ENCODE peak calls at places on chromosome 21, in six cellular contexts. J is fibroblast of the aortic adventitia; I is activated CD8-positive, alpha-beta T cell treated with anti-CD3 and anti-CD28 coated beads for 36 hours; E is ovary; F is CD8-positive, alpha-beta T cell; R is nephron progenitor cell. K is an unnamed sample.
A peak's percentile ranks its signal among the peaks of the same experiment; 100 is the strongest.

GRCh38 chr21:28099296-28099695 is 893.4 kb downstream of the LTN1 start:
- DNase-seq in R (no peak), F (no peak), J (peak; percentile 93), E (peak; percentile 54), I (no peak), K (no peak)

GRCh38 chr21:33892853-33893252 is 22.8 kb downstream of the ATP5PO start:
- DNase-seq in I (no peak), F (no peak), J (no peak), E (no peak), R (peak; percentile 24), K (no peak)

GRCh38 chr21:33660406-33660805 is 18.1 kb downstream of the ITSN1 start:
- DNase-seq in E (no peak), F (no peak), I (no peak), J (peak; percentile 72), R (no peak), K (no peak)

GRCh38 chr21:44869860-44870747 is 3.4 kb downstream of the PTTG1IP start:
- DNase-seq in E (peak; percentile 64), J (peak; percentile 96), I (no peak), F (no peak), R (no peak), K (peak; percentile 87)

GRCh38 chr21:42061866-42062542 is 9.1 kb upstream of the UMODL1 start:
- DNase-seq in E (no peak), F (no peak), J (no peak), R (no peak), I (peak; percentile 77), K (no peak)

GRCh38 chr21:42653492-42654061 is at the start of gene PDE9A:
- DNase-seq in E (peak; percentile 29), R (peak; percentile 73), J (no peak), F (no peak), I (peak; percentile 44), K (no peak)

GRCh38 chr21:28588997-28589396 is 403.7 kb downstream of the LTN1 start:
- DNase-seq in R (no peak), E (no peak), F (no peak), I (no peak), J (no peak), K (no peak)

GRCh38 chr21:26227146-26227545 is 56.6 kb upstream of the APP start:
- DNase-seq in F (no peak), I (no peak), J (no peak), E (no peak), R (no peak), K (no peak)

GRCh38 chr21:28832013-28832714 is 160.5 kb downstream of the LTN1 start:
- DNase-seq in I (peak; percentile 31), F (no peak), E (no peak), J (peak; percentile 15), R (no peak), K (no peak)

GRCh38 chr21:42651515-42652401 is 1.7 kb upstream of the PDE9A start:
- DNase-seq in R (no peak), J (no peak), F (no peak), E (no peak), I (no peak), K (no peak)

GRCh38 chr21:15874610-15875009 is 144.8 kb downstream of the USP25 start:
- DNase-seq in E (no peak), I (no peak), R (no peak), F (no peak), J (no peak), K (no peak)

GRCh38 chr21:43644609-43645008 is 14.7 kb downstream of the HSF2BP start:
- DNase-seq in F (no peak), I (no peak), J (peak; percentile 44), R (no peak), E (no peak), K (no peak)

GRCh38 chr21:29218749-29219148 is 80.0 kb upstream of the BACH1 start:
- DNase-seq in F (no peak), I (no peak), J (no peak), E (no peak), R (no peak), K (no peak)

GRCh38 chr21:43016728-43017127 is 42.4 kb downstream of the PKNOX1 start:
- DNase-seq in J (no peak), F (no peak), I (no peak), R (no peak), E (no peak), K (no peak)

GRCh38 chr21:28016571-28016970 is 976.1 kb downstream of the LTN1 start:
- DNase-seq in R (no peak), J (peak; percentile 61), F (no peak), E (no peak), I (no peak), K (no peak)

GRCh38 chr21:33688343-33688742 is 46.0 kb downstream of the ITSN1 start:
- DNase-seq in I (no peak), R (no peak), F (no peak), J (peak; percentile 49), E (no peak), K (no peak)

GRCh38 chr21:44596068-44596725 is 3.9 kb upstream of the KRTAP10-6 start:
- DNase-seq in J (peak; percentile 22), I (no peak), E (no peak), F (no peak), R (no peak), K (no peak)

GRCh38 chr21:44844256-44844655 is 26.4 kb upstream of the SUMO3 start:
- DNase-seq in I (no peak), E (no peak), R (no peak), J (no peak), F (no peak), K (no peak)

GRCh38 chr21:42558846-42559245 is 45.2 kb downstream of the SLC37A1 start:
- DNase-seq in I (no peak), E (no peak), R (no peak), J (no peak), F (no peak), K (no peak)

GRCh38 chr21:41809891-41810596 is 43.2 kb upstream of the RIPK4 start:
- DNase-seq in J (no peak), F (no peak), R (no peak), E (no peak), I (no peak), K (no peak)

GRCh38 chr21:38994014-38994413 is 188.3 kb downstream of the ETS2 start:
- DNase-seq in J (no peak), F (no peak), R (no peak), I (no peak), E (no peak), K (no peak)

GRCh38 chr21:34523019-34523418 is 11.0 kb upstream of the KCNE1 start:
- DNase-seq in F (no peak), J (no peak), R (no peak), I (no peak), E (no peak), K (no peak)

GRCh38 chr21:39599191-39599966 is 13.4 kb upstream of the B3GALT5 start:
- DNase-seq in J (no peak), E (no peak), R (no peak), I (no peak), F (no peak), K (no peak)

GRCh38 chr21:43718872-43719747 is at the start of gene PDXK:
- DNase-seq in F (peak; percentile 78), I (peak; percentile 84), J (peak; percentile 69), E (peak; percentile 81), R (peak; percentile 89), K (no peak)

DNA sequence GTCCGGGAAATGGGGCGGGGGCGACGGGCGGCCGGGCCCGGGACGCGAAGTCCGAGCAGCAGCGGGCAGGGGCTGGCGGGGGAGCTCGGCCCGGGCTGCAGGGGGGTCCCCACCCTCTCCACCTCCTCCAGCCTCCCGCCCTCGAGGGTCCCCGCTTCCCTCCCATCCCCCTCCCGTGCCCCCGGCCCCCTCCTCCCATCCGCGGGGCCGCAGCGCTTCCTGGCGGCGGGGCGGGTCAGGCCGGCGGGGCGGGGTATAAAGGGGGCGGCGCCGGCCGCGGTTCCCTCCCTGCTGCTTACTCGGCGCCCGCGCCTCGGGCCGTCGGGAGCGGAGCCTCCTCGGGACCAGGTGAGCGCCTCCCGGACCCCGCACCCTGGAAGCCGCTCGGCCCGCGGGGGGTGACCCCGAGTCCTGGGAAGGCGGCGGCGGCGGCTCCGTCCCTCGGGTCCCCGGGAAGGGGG is at the start of gene COL6A2:
- DNase-seq in E (peak; percentile 79), R (peak; percentile 80), J (peak; percentile 53), I (peak; percentile 67), F (peak; percentile 41), K (peak; percentile 80)
- TF ChIP-seq CTCF in E (peak; percentile 53), R (no peak), J (peak; percentile 20), I (peak; percentile 42), F (no peak), K (peak; percentile 32)

GRCh38 chr21:18522181-18522771 is 118.7 kb upstream of the TMPRSS15 start:
- DNase-seq in J (peak; percentile 8), R (no peak), F (no peak), E (no peak), I (no peak), K (no peak)
- TF ChIP-seq CTCF in J (no peak), R (peak; percentile 28), F (no peak), E (no peak), I (no peak), K (no peak)

GRCh38 chr21:37363936-37364335 is 2.6 kb upstream of the DYRK1A start:
- DNase-seq in E (no peak), F (no peak), I (no peak), R (no peak), J (no peak), K (no peak)

GRCh38 chr21:37367301-37367757 is 756 bp downstream of the DYRK1A start:
- DNase-seq in I (peak; percentile 25), E (no peak), F (no peak), J (no peak), R (peak; percentile 43), K (no peak)

GRCh38 chr21:37364722-37365121 is 1.9 kb upstream of the DYRK1A start:
- DNase-seq in J (no peak), E (no peak), R (no peak), I (no peak), F (no peak), K (no peak)

GRCh38 chr21:37366488-37367300 is at the start of gene DYRK1A:
- DNase-seq in F (peak; percentile 98), R (peak; percentile 98), I (peak; percentile 97), J (peak; percentile 99), E (peak; percentile 99), K (peak; percentile 99)

DNA sequence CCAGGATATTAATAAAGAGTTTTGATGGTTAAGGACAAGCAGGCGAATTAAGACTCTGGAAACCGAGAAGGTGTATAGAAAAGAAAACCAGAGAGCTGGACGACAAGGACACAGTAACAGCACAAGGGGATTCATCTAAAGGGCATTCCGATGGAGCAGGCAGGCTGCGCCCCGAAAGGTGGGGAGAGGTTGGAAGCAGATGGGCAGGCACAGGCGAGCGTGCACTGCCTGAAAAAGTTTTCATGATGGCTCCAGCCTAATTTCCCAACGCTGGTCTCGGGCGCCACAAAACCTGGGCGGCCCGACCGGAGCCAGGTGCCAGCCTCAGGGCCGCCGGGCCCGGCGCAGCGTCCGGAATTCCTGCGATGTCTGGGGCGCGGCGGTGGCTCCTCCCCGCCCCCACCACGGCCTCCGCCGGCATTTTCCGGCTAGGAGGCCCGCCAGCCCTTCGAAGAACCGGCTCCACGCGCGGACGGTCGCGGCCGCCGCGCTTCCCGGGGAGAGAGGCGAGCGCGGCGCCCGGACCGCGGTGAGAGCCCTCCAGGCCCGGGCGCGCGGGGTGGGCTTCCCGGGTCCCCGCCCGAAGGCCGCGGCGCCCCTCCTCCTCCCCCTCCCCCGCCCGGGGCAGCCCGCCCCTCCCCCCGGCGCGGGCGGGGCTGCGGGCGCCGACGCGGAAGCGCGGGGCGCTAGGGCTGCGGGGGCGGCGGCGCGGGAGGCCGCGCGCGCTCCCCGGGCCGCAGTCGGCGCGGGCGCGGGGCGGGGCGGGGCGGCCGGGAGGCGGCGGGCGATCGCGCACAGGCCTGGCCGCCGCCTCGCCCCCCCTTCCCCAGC is 701 bp upstream of the DYRK1A start:
- DNase-seq in F (peak; percentile 56), J (peak; percentile 57), R (peak; percentile 77), I (peak; percentile 57), E (peak; percentile 67), K (peak; percentile 81)
- TF ChIP-seq CTCF in F (no peak), J (no peak), R (no peak), I (no peak), E (no peak), K (no peak)

GRCh38 chr21:31711745-31712144 is 20.2 kb downstream of the SCAF4 start:
- DNase-seq in F (no peak), J (no peak), E (no peak), R (no peak), I (no peak), K (no peak)
- TF ChIP-seq CTCF in F (no peak), J (no peak), E (no peak), R (no peak), I (no peak), K (no peak)

K was measured in coronary artery.